ENCODE peak calls at places on chromosomes 11 and 22, in eight cellular contexts. K is activated naive CD8-positive, alpha-beta T cell treated with anti-CD3 and anti-CD28 coated beads, Interleukin-2, amount 50 U/mL, for 24 hours; R is GM12865; Q is naive thymus-derived CD8-positive, alpha-beta T cell; M is left ventricle myocardium inferior; L is NCI-H1105 treated with DMSO at 0.1 percent for 48 hours; Y is tibial nerve; Z is BE2C. G is an unnamed sample.

GRCh38 chr11:120004723-120005122 is 133.2 kb downstream of the TRIM29 start:
- DNase-seq in M (no peak), R (no peak), L (no peak), K (no peak), Y (no peak), Q (no peak), Z (no peak), G (no peak)

GRCh38 chr11:36155770-36156485 is 133.3 kb downstream of the COMMD9 start:
- DNase-seq in M (no peak), Z (no peak), Q (no peak), Y (no peak), L (no peak), K (no peak), R (no peak), G (no peak)

GRCh38 chr11:114058871-114059277 is 637 bp upstream of the ZBTB16 start:
- DNase-seq in L (peak), R (no peak), Q (no peak), M (peak), Z (no peak), Y (no peak), K (no peak), G (no peak)

GRCh38 chr22:19495562-19496323 is 16.0 kb downstream of the CDC45 start:
- DNase-seq in L (no peak), Y (no peak), K (no peak), Q (peak), Z (no peak), R (no peak), M (no peak), G (peak)

GRCh38 chr22:46446799-46447198 is 90.6 kb downstream of the CELSR1 start:
- DNase-seq in R (no peak), L (peak), M (no peak), K (no peak), Q (no peak), Y (no peak), Z (peak), G (peak)

GRCh38 chr11:2779981-2780849 is 80.4 kb upstream of the KCNQ1OT1 start:
- DNase-seq in Y (peak), R (no peak), K (no peak), Z (no peak), M (peak), Q (no peak), L (no peak), G (no peak)

GRCh38 chr11:64877390-64878222 is 815 bp downstream of the EHD1 start:
- DNase-seq in Z (no peak), L (no peak), M (no peak), R (peak), Q (peak), Y (no peak), K (peak), G (peak)

GRCh38 chr11:128505449-128506058 is 81.8 kb downstream of the ETS1 start:
- DNase-seq in R (no peak), Y (no peak), M (no peak), K (no peak), L (no peak), Q (no peak), Z (peak), G (peak)

GRCh38 chr11:15800121-15800800 is 556.1 kb downstream of the SOX6 start:
- DNase-seq in Z (no peak), M (peak), R (peak), Y (peak), K (no peak), L (no peak), Q (no peak), G (no peak)

GRCh38 chr11:1924121-1924520 is 4.6 kb downstream of the TNNT3 start:
- DNase-seq in Q (no peak), Z (no peak), L (no peak), Y (no peak), M (no peak), R (no peak), K (no peak), G (no peak)

GRCh38 chr11:111718436-111719325 is 47.5 kb downstream of the PPP2R1B start:
- DNase-seq in M (no peak), L (no peak), K (no peak), R (no peak), Q (no peak), Z (no peak), Y (no peak), G (no peak)

GRCh38 chr11:69101100-69101791 is 52.5 kb downstream of the TPCN2 start:
- DNase-seq in Z (peak), M (peak), L (peak), K (peak), Y (peak), Q (peak), R (peak), G (peak)

GRCh38 chr11:68036717-68037239 is 2.0 kb upstream of the TCIRG1 start:
- DNase-seq in L (no peak), R (no peak), K (peak), M (peak), Z (no peak), Y (no peak), Q (no peak), G (no peak)

GRCh38 chr11:26649884-26650283 is 72.0 kb downstream of the SLC5A12 start:
- DNase-seq in M (no peak), Z (peak), L (peak), K (peak), R (peak), Q (no peak), Y (no peak), G (peak)

GRCh38 chr11:31325162-31325561 is 44.4 kb downstream of the DCDC1 start:
- DNase-seq in Q (no peak), R (no peak), Z (no peak), L (no peak), M (no peak), K (no peak), Y (no peak), G (no peak)

GRCh38 chr22:38864361-38865191 is 7.4 kb downstream of the CBX6 start:
- DNase-seq in Y (no peak), R (no peak), L (no peak), K (no peak), Q (no peak), Z (peak), M (peak), G (no peak)

GRCh38 chr11:31355131-31355530 is 14.4 kb downstream of the DCDC1 start:
- DNase-seq in Z (no peak), Y (no peak), Q (no peak), M (no peak), K (no peak), L (peak), R (no peak), G (no peak)

GRCh38 chr22:49923445-49923844 is 5.0 kb downstream of the CRELD2 start:
- DNase-seq in L (no peak), K (peak), Y (no peak), M (no peak), R (peak), Z (peak), Q (no peak), G (no peak)

GRCh38 chr22:19868773-19869471 is 14.2 kb upstream of the GNB1L start:
- DNase-seq in M (peak), K (no peak), Y (peak), R (no peak), Q (no peak), Z (peak), L (no peak), G (peak)

GRCh38 chr11:117786099-117786870 is 10.7 kb downstream of the DSCAML1 start:
- DNase-seq in Y (no peak), K (no peak), Z (no peak), R (no peak), Q (no peak), M (no peak), L (no peak), G (peak)

GRCh38 chr22:22955276-22955798 is 67.7 kb downstream of the IGLL5 start:
- DNase-seq in Y (no peak), Z (no peak), M (no peak), Q (no peak), K (no peak), L (no peak), R (no peak), G (no peak)

GRCh38 chr11:65066805-65067291 is 8.5 kb upstream of the NAALADL1 start:
- DNase-seq in Y (no peak), Z (no peak), R (no peak), M (no peak), Q (no peak), K (no peak), L (no peak), G (peak)